ENCODE peak calls at places on chromosome 2, in seven cellular contexts. X, Q, J, N, F, V and D are unnamed samples.

GRCh38 chr2:16656784-16657391 is 8.7 kb downstream of the CYRIA start:
- DNase-seq in X (no peak), Q (peak), J (no peak), N (no peak), F (no peak), V (no peak), D (no peak)

GRCh38 chr2:105378276-105378840 is 20.5 kb downstream of the FHL2 start:
- DNase-seq in X (peak), Q (no peak), J (no peak), N (no peak), F (no peak), V (no peak), D (no peak)

GRCh38 chr2:198259496-198259895 is 455.1 kb downstream of the PLCL1 start:
- DNase-seq in X (no peak), Q (no peak), J (no peak), N (no peak), F (no peak), V (no peak), D (no peak)

GRCh38 chr2:20365249-20365817 is 14.7 kb upstream of the PUM2 start:
- DNase-seq in X (peak), Q (no peak), J (no peak), N (no peak), F (peak), V (no peak), D (no peak)

GRCh38 chr2:27954261-27954673 is 63.7 kb downstream of the BABAM2 start:
- DNase-seq in X (peak), Q (no peak), J (no peak), N (no peak), F (no peak), V (no peak), D (peak)

GRCh38 chr2:12199661-12200258 is 453.3 kb downstream of the LPIN1 start:
- DNase-seq in X (no peak), Q (no peak), J (no peak), N (no peak), F (no peak), V (no peak), D (no peak)

GRCh38 chr2:154704991-154705390 is 6.5 kb downstream of the KCNJ3 start:
- DNase-seq in X (no peak), Q (no peak), J (no peak), N (no peak), F (no peak), V (no peak), D (no peak)

GRCh38 chr2:118616432-118616831 is 231.0 kb downstream of the EN1 start:
- DNase-seq in X (no peak), Q (no peak), J (no peak), N (no peak), F (no peak), V (no peak), D (no peak)

GRCh38 chr2:219175928-219176817 is 552 bp downstream of the CNPPD1 start:
- DNase-seq in X (peak), Q (peak), J (no peak), N (no peak), F (no peak), V (peak), D (peak)

GRCh38 chr2:85772019-85772745 is 18.4 kb downstream of the ATOH8 start:
- DNase-seq in X (peak), Q (peak), J (peak), N (no peak), F (peak), V (peak), D (peak)

GRCh38 chr2:152247337-152247695 is 71.8 kb upstream of the STAM2 start:
- DNase-seq in X (peak), Q (no peak), J (no peak), N (no peak), F (no peak), V (no peak), D (no peak)

GRCh38 chr2:230046491-230046890 is 22.2 kb downstream of the SLC16A14 start:
- DNase-seq in X (no peak), Q (no peak), J (no peak), N (no peak), F (no peak), V (no peak), D (no peak)

GRCh38 chr2:6580982-6581381 is 284.7 kb downstream of the CMPK2 start:
- DNase-seq in X (peak), Q (no peak), J (no peak), N (no peak), F (no peak), V (no peak), D (no peak)

GRCh38 chr2:53259395-53260009 is 508.1 kb upstream of the CHAC2 start:
- DNase-seq in X (no peak), Q (no peak), J (no peak), N (no peak), F (no peak), V (no peak), D (no peak)